ENCODE peak calls at places on chromosomes 7 and 10, in five cellular contexts. One of them, this sample, is unnamed.

GRCh38 chr7:12436896-12437535 is 33.4 kb upstream of the VWDE start:
- DNase-seq in Panc1: no peak
- DNase-seq in hepatic stellate cell: no peak
- DNase-seq in NCI-H2171 treated with DMSO at 0.1 percent for 48 hours: no peak
- DNase-seq in upper lobe of right lung: no peak
- DNase-seq in this sample: no peak

GRCh38 chr7:94149776-94150545 is 145.8 kb upstream of the BET1 start:
- DNase-seq in hepatic stellate cell: no peak
- DNase-seq in Panc1: no peak
- DNase-seq in NCI-H2171 treated with DMSO at 0.1 percent for 48 hours: no peak
- DNase-seq in upper lobe of right lung: no peak
- DNase-seq in this sample: no peak

GRCh38 chr7:50352282-50352681 is 47.8 kb downstream of the IKZF1 start:
- DNase-seq in upper lobe of right lung: no peak
- DNase-seq in hepatic stellate cell: no peak
- DNase-seq in NCI-H2171 treated with DMSO at 0.1 percent for 48 hours: no peak
- DNase-seq in Panc1: no peak
- DNase-seq in this sample: no peak

GRCh38 chr7:75962607-75963382 is 31.6 kb downstream of the TMEM120A start:
- DNase-seq in Panc1: no peak
- DNase-seq in hepatic stellate cell: peak
- DNase-seq in NCI-H2171 treated with DMSO at 0.1 percent for 48 hours: no peak
- DNase-seq in upper lobe of right lung: peak
- DNase-seq in this sample: peak

GRCh38 chr7:90771281-90771680 is 175.2 kb downstream of the CDK14 start:
- DNase-seq in upper lobe of right lung: no peak
- DNase-seq in hepatic stellate cell: no peak
- DNase-seq in NCI-H2171 treated with DMSO at 0.1 percent for 48 hours: no peak
- DNase-seq in Panc1: no peak
- DNase-seq in this sample: no peak

GRCh38 chr10:24259365-24260125 is 50.6 kb downstream of the KIAA1217 start:
- DNase-seq in NCI-H2171 treated with DMSO at 0.1 percent for 48 hours: peak
- DNase-seq in upper lobe of right lung: no peak
- DNase-seq in Panc1: no peak
- DNase-seq in hepatic stellate cell: no peak
- DNase-seq in this sample: no peak

GRCh38 chr10:96413151-96413787 is 54.5 kb upstream of the OPALIN start:
- DNase-seq in NCI-H2171 treated with DMSO at 0.1 percent for 48 hours: no peak
- DNase-seq in hepatic stellate cell: no peak
- DNase-seq in Panc1: no peak
- DNase-seq in upper lobe of right lung: no peak
- DNase-seq in this sample: no peak

GRCh38 chr7:84799131-84799530 is 387.7 kb downstream of the SEMA3D start:
- DNase-seq in upper lobe of right lung: no peak
- DNase-seq in Panc1: no peak
- DNase-seq in NCI-H2171 treated with DMSO at 0.1 percent for 48 hours: no peak
- DNase-seq in hepatic stellate cell: no peak
- DNase-seq in this sample: peak

GRCh38 chr7:98254951-98255610 is 3.0 kb upstream of the TECPR1 start:
- DNase-seq in NCI-H2171 treated with DMSO at 0.1 percent for 48 hours: no peak
- DNase-seq in upper lobe of right lung: no peak
- DNase-seq in Panc1: no peak
- DNase-seq in hepatic stellate cell: no peak
- DNase-seq in this sample: peak

GRCh38 chr10:129971381-129972144 is 7.5 kb upstream of the EBF3 start:
- DNase-seq in hepatic stellate cell: peak
- DNase-seq in NCI-H2171 treated with DMSO at 0.1 percent for 48 hours: peak
- DNase-seq in Panc1: no peak
- DNase-seq in upper lobe of right lung: peak
- DNase-seq in this sample: peak

GRCh38 chr7:33143996-33144718 is 14.8 kb downstream of the BBS9 start:
- DNase-seq in upper lobe of right lung: no peak
- DNase-seq in hepatic stellate cell: no peak
- DNase-seq in Panc1: no peak
- DNase-seq in NCI-H2171 treated with DMSO at 0.1 percent for 48 hours: no peak
- DNase-seq in this sample: no peak

GRCh38 chr7:434891-435486 is 84.7 kb downstream of the PDGFA start:
- DNase-seq in Panc1: no peak
- DNase-seq in hepatic stellate cell: no peak
- DNase-seq in NCI-H2171 treated with DMSO at 0.1 percent for 48 hours: no peak
- DNase-seq in upper lobe of right lung: no peak
- DNase-seq in this sample: peak

GRCh38 chr7:106238830-106239229 is 46.0 kb downstream of the NAMPT start:
- DNase-seq in upper lobe of right lung: no peak
- DNase-seq in NCI-H2171 treated with DMSO at 0.1 percent for 48 hours: no peak
- DNase-seq in Panc1: no peak
- DNase-seq in hepatic stellate cell: no peak
- DNase-seq in this sample: peak

GRCh38 chr7:6637544-6638229 is 569 bp downstream of the ZNF316 start:
- DNase-seq in NCI-H2171 treated with DMSO at 0.1 percent for 48 hours: no peak
- DNase-seq in upper lobe of right lung: peak
- DNase-seq in hepatic stellate cell: peak
- DNase-seq in Panc1: no peak
- DNase-seq in this sample: peak

GRCh38 chr7:143884978-143885559 is 16.9 kb downstream of the TCAF1 start:
- DNase-seq in Panc1: no peak
- DNase-seq in upper lobe of right lung: no peak
- DNase-seq in NCI-H2171 treated with DMSO at 0.1 percent for 48 hours: no peak
- DNase-seq in hepatic stellate cell: peak
- DNase-seq in this sample: peak

GRCh38 chr10:130188195-130189175 is 52.3 kb downstream of the GLRX3 start:
- DNase-seq in hepatic stellate cell: no peak
- DNase-seq in NCI-H2171 treated with DMSO at 0.1 percent for 48 hours: no peak
- DNase-seq in Panc1: no peak
- DNase-seq in upper lobe of right lung: no peak
- DNase-seq in this sample: no peak

GRCh38 chr7:114527589-114527988 is 113.0 kb downstream of the FOXP2 start:
- DNase-seq in hepatic stellate cell: no peak
- DNase-seq in Panc1: no peak
- DNase-seq in NCI-H2171 treated with DMSO at 0.1 percent for 48 hours: no peak
- DNase-seq in upper lobe of right lung: no peak
- DNase-seq in this sample: no peak

GRCh38 chr10:122495406-122496340 is 34.3 kb downstream of the HTRA1 start:
- DNase-seq in upper lobe of right lung: peak
- DNase-seq in NCI-H2171 treated with DMSO at 0.1 percent for 48 hours: no peak
- DNase-seq in hepatic stellate cell: no peak
- DNase-seq in Panc1: no peak
- DNase-seq in this sample: peak

GRCh38 chr10:96565774-96566173 is 21.0 kb downstream of the TM9SF3 start:
- DNase-seq in upper lobe of right lung: no peak
- DNase-seq in hepatic stellate cell: peak
- DNase-seq in Panc1: no peak
- DNase-seq in NCI-H2171 treated with DMSO at 0.1 percent for 48 hours: no peak
- DNase-seq in this sample: peak

GRCh38 chr7:22990588-22990949 is 23.4 kb downstream of the HYCC1 start:
- DNase-seq in upper lobe of right lung: no peak
- DNase-seq in hepatic stellate cell: no peak
- DNase-seq in Panc1: no peak
- DNase-seq in NCI-H2171 treated with DMSO at 0.1 percent for 48 hours: no peak
- DNase-seq in this sample: no peak

GRCh38 chr7:7857143-7857583 is 111.4 kb upstream of the GLCCI1 start:
- DNase-seq in hepatic stellate cell: no peak
- DNase-seq in upper lobe of right lung: no peak
- DNase-seq in NCI-H2171 treated with DMSO at 0.1 percent for 48 hours: peak
- DNase-seq in Panc1: no peak
- DNase-seq in this sample: no peak

GRCh38 chr7:42925630-42926029 is 6.3 kb downstream of the PSMA2 start:
- DNase-seq in NCI-H2171 treated with DMSO at 0.1 percent for 48 hours: no peak
- DNase-seq in upper lobe of right lung: no peak
- DNase-seq in hepatic stellate cell: no peak
- DNase-seq in Panc1: no peak
- DNase-seq in this sample: no peak

GRCh38 chr10:119669975-119670640 is 18.9 kb downstream of the BAG3 start:
- DNase-seq in upper lobe of right lung: no peak
- DNase-seq in NCI-H2171 treated with DMSO at 0.1 percent for 48 hours: peak
- DNase-seq in hepatic stellate cell: no peak
- DNase-seq in Panc1: no peak
- DNase-seq in this sample: no peak

GRCh38 chr7:33831389-33832118 is 73.8 kb upstream of the BMPER start:
- DNase-seq in NCI-H2171 treated with DMSO at 0.1 percent for 48 hours: no peak
- DNase-seq in upper lobe of right lung: no peak
- DNase-seq in Panc1: no peak
- DNase-seq in hepatic stellate cell: no peak
- DNase-seq in this sample: no peak

GRCh38 chr7:101856488-101857357 is 39.3 kb downstream of the CUX1 start:
- DNase-seq in Panc1: peak
- DNase-seq in hepatic stellate cell: peak
- DNase-seq in upper lobe of right lung: peak
- DNase-seq in NCI-H2171 treated with DMSO at 0.1 percent for 48 hours: no peak
- DNase-seq in this sample: peak

GRCh38 chr7:2114052-2114451 is 118.7 kb downstream of the MAD1L1 start:
- DNase-seq in Panc1: no peak
- DNase-seq in upper lobe of right lung: no peak
- DNase-seq in NCI-H2171 treated with DMSO at 0.1 percent for 48 hours: no peak
- DNase-seq in hepatic stellate cell: peak
- DNase-seq in this sample: peak

This sample was measured in lung microvascular endothelial cell.